ENCODE peak calls at places on chromosomes 11 and 22, in eight cellular contexts. Y is HepG2; W is stimulated activated CD4-positive, alpha-beta T cell treated with anti-CD3 and anti-CD28 coated beads, Interleukin-2, amount 100 ng/mL, for 48 hours; L is cardiac fibroblast; R is foreskin fibroblast; J is thoracic aorta; M is SW 1271; C is nephron progenitor cell. Z is an unnamed sample.
A peak's percentile ranks its signal among the peaks of the same experiment; 100 is the strongest.

GRCh38 chr11:121589946-121590537 is 137.3 kb upstream of the SORL1-AS1 start:
- DNase-seq in Y (no peak), W (no peak), L (no peak), R (no peak), J (no peak), M (no peak), C (no peak), Z (no peak)

GRCh38 chr11:130118636-130119387 is 40.8 kb upstream of the ST14 start:
- DNase-seq in Y (peak; percentile 56), W (no peak), L (no peak), R (no peak), J (no peak), M (no peak), C (no peak), Z (peak; percentile 81)

GRCh38 chr11:122670131-122670530 is 14.6 kb downstream of the UBASH3B start:
- DNase-seq in Y (no peak), W (no peak), L (no peak), R (no peak), J (no peak), M (no peak), C (no peak), Z (no peak)

GRCh38 chr11:67617243-67617953 is 10.7 kb downstream of the NDUFV1 start:
- DNase-seq in Y (peak; percentile 89), W (no peak), L (no peak), R (no peak), J (no peak), M (no peak), C (no peak), Z (no peak)

GRCh38 chr22:35629406-35630234 is 12.5 kb upstream of the MB start:
- DNase-seq in Y (no peak), W (peak; percentile 27), L (peak; percentile 99), R (peak; percentile 98), J (peak; percentile 73), M (peak; percentile 66), C (no peak), Z (no peak)

GRCh38 chr11:115784796-115785521 is 280.7 kb upstream of the CADM1 start:
- DNase-seq in Y (no peak), W (no peak), L (no peak), R (no peak), J (no peak), M (no peak), C (no peak), Z (no peak)

GRCh38 chr11:84408946-84409411 is 1122.8 kb upstream of the CCDC90B start:
- DNase-seq in Y (no peak), W (no peak), L (peak; percentile 27), R (no peak), J (no peak), M (no peak), C (no peak), Z (no peak)

GRCh38 chr11:1000357-1000982 is 36.0 kb downstream of the MUC6 start:
- DNase-seq in Y (no peak), W (no peak), L (no peak), R (no peak), J (no peak), M (no peak), C (peak; percentile 45), Z (no peak)

GRCh38 chr22:47813661-47814060 is 1051.2 kb downstream of the TBC1D22A start:
- DNase-seq in Y (no peak), W (no peak), L (no peak), R (no peak), J (no peak), M (no peak), C (no peak), Z (no peak)

GRCh38 chr11:122691751-122692150 is 36.2 kb downstream of the UBASH3B start:
- DNase-seq in Y (peak; percentile 60), W (no peak), L (no peak), R (peak; percentile 27), J (no peak), M (no peak), C (no peak), Z (no peak)

GRCh38 chr22:46734830-46735453 is 3.1 kb downstream of the CERK start:
- DNase-seq in Y (no peak), W (peak; percentile 36), L (no peak), R (peak; percentile 34), J (no peak), M (no peak), C (no peak), Z (peak; percentile 31)

GRCh38 chr11:60776167-60776566 is 9.0 kb upstream of the MS4A10 start:
- DNase-seq in Y (no peak), W (no peak), L (no peak), R (no peak), J (no peak), M (no peak), C (no peak), Z (no peak)

GRCh38 chr11:75468534-75469340 is 35.7 kb upstream of the KLHL35 start:
- DNase-seq in Y (no peak), W (no peak), L (peak; percentile 81), R (peak; percentile 72), J (peak; percentile 17), M (no peak), C (peak; percentile 33), Z (no peak)

GRCh38 chr11:69533296-69534165 is 52.1 kb downstream of the LINC01488 start:
- DNase-seq in Y (no peak), W (no peak), L (no peak), R (no peak), J (no peak), M (no peak), C (no peak), Z (no peak)

GRCh38 chr11:9745411-9746211 is 81.7 kb downstream of the SWAP70 start:
- DNase-seq in Y (no peak), W (no peak), L (no peak), R (no peak), J (no peak), M (no peak), C (no peak), Z (no peak)

GRCh38 chr11:117717485-117718314 is 79.3 kb downstream of the DSCAML1 start:
- DNase-seq in Y (peak; percentile 68), W (no peak), L (no peak), R (peak; percentile 4), J (no peak), M (no peak), C (peak; percentile 57), Z (no peak)

GRCh38 chr11:12889243-12889642 is 119.9 kb upstream of the RASSF10 start:
- DNase-seq in Y (no peak), W (no peak), L (peak; percentile 84), R (peak; percentile 88), J (peak; percentile 60), M (no peak), C (no peak), Z (no peak)

GRCh38 chr11:126084608-126084912 is 21.9 kb upstream of the CDON start:
- DNase-seq in Y (no peak), W (no peak), L (no peak), R (no peak), J (no peak), M (no peak), C (no peak), Z (no peak)

GRCh38 chr11:69459848-69460539 is 21.5 kb upstream of the LINC01488 start:
- DNase-seq in Y (peak; percentile 57), W (no peak), L (no peak), R (no peak), J (no peak), M (no peak), C (no peak), Z (no peak)

Z was measured in KG1.